ENCODE peak calls at places on chromosomes 13 and 19, in eight cellular contexts. Y is stimulated activated naive CD8-positive, alpha-beta T cell treated with anti-CD3 and anti-CD28 coated beads, Interleukin-15, Interleukin-2, amounts not matched to agents 100 U/mL and 50 U/mL, for 24 hours; L is activated naive CD4-positive, alpha-beta T cell; M is fibroblast of the aortic adventitia; D is Calu3; I is brain pericyte; P is activated CD4-positive, alpha-beta T cell treated with anti-CD3 and anti-CD28 coated beads, Interleukin-2, amount 50 U/mL, for 48 hours; J is Panc1. N is an unnamed sample.
A peak's percentile ranks its signal among the peaks of the same experiment; 100 is the strongest.

GRCh38 chr19:18223860-18224524 is 2.2 kb downstream of the PDE4C start:
- DNase-seq in Y (peak; percentile 63), L (no peak), M (no peak), D (peak; percentile 38), I (no peak), P (peak; percentile 27), J (peak; percentile 39), N (peak; percentile 96)

GRCh38 chr13:112709825-112710783 is 20.3 kb downstream of the ATP11A start:
- DNase-seq in Y (no peak), L (no peak), M (no peak), D (no peak), I (no peak), P (no peak), J (no peak), N (no peak)

GRCh38 chr19:49954933-49955332 is 6.0 kb downstream of the SIGLEC11 start:
- DNase-seq in Y (no peak), L (no peak), M (peak; percentile 30), D (no peak), I (no peak), P (no peak), J (no peak), N (no peak)

GRCh38 chr19:21765151-21765550 is 2.2 kb downstream of the ZNF100 start:
- DNase-seq in Y (no peak), L (no peak), M (no peak), D (no peak), I (no peak), P (no peak), J (no peak), N (no peak)

GRCh38 chr19:10756791-10757190 is 38.9 kb downstream of the DNM2 start:
- DNase-seq in Y (no peak), L (no peak), M (no peak), D (no peak), I (no peak), P (no peak), J (no peak), N (no peak)

GRCh38 chr19:2567580-2567979 is 91.7 kb downstream of the GADD45B start:
- DNase-seq in Y (peak; percentile 34), L (no peak), M (no peak), D (no peak), I (no peak), P (no peak), J (no peak), N (peak; percentile 49)

GRCh38 chr19:40614595-40615411 is 13.6 kb downstream of the LTBP4 start:
- DNase-seq in Y (peak; percentile 97), L (peak; percentile 86), M (peak; percentile 95), D (peak; percentile 38), I (peak; percentile 50), P (peak; percentile 100), J (no peak), N (peak; percentile 96)

GRCh38 chr19:7778081-7778480 is 15.0 kb downstream of the CLEC4M start:
- DNase-seq in Y (no peak), L (no peak), M (no peak), D (no peak), I (no peak), P (no peak), J (no peak), N (no peak)

GRCh38 chr13:99267927-99268326 is 9.7 kb upstream of the GPR18 start:
- DNase-seq in Y (no peak), L (no peak), M (no peak), D (no peak), I (no peak), P (no peak), J (no peak), N (no peak)

GRCh38 chr19:4077800-4078683 is 11.3 kb upstream of the ZBTB7A start:
- DNase-seq in Y (peak; percentile 77), L (no peak), M (no peak), D (peak; percentile 54), I (no peak), P (peak; percentile 58), J (no peak), N (peak; percentile 68)

GRCh38 chr19:37980419-37980975 is 73.5 kb downstream of the SIPA1L3 start:
- DNase-seq in Y (no peak), L (no peak), M (no peak), D (no peak), I (no peak), P (no peak), J (no peak), N (no peak)